ENCODE peak calls at places on chromosome 10, in six cellular contexts. K is pancreas, D is adrenal gland, E is IMR-90, H is SK-N-SH, T is ovary. P is an unnamed sample. For H3K4me1, the result is how much of the 10 kb centered on the place peaks cover.

GRCh38 chr10:101843032-101843991 is at the start of gene KCNIP2:
- DNase-seq in K (no peak), E (no peak), T (no peak), D (peak), H (peak), P (peak)

GRCh38 chr10:5545778-5546710 is 21.3 kb downstream of the CALML3 start:
- DNase-seq in H (no peak), D (no peak), K (no peak), E (peak), T (peak), P (no peak)

GRCh38 chr10:128572696-128573095 is 446.5 kb upstream of the MKI67 start:
- DNase-seq in K (no peak), T (no peak), D (no peak), E (no peak), H (no peak), P (no peak)

GRCh38 chr10:118028619-118029018 is 18.1 kb downstream of the RAB11FIP2 start:
- DNase-seq in H (no peak), E (no peak), K (no peak), D (no peak), T (no peak), P (no peak)

GRCh38 chr10:59107147-59107546 is 69.3 kb upstream of the PHYHIPL start:
- DNase-seq in D (no peak), H (no peak), E (no peak), K (no peak), T (no peak), P (no peak)

GRCh38 chr10:88735661-88736060 is 24.2 kb upstream of the LIPN start:
- DNase-seq in K (no peak), H (no peak), D (no peak), T (no peak), E (peak), P (no peak)

GRCh38 chr10:115937756-115938032 is 335.3 kb downstream of the GFRA1 start:
- DNase-seq in E (no peak), H (no peak), D (no peak), T (no peak), K (no peak), P (no peak)

GRCh38 chr10:111430070-111430469 is 353.2 kb downstream of the ADRA2A start:
- DNase-seq in H (no peak), T (no peak), D (no peak), K (no peak), E (no peak), P (no peak)

GRCh38 chr10:82282782-82283456 is 407.9 kb downstream of the NRG3 start:
- DNase-seq in E (no peak), K (no peak), T (no peak), H (no peak), D (no peak), P (no peak)

GRCh38 chr10:31320598-31321211 is 1.7 kb downstream of the ZEB1 start:
- DNase-seq in E (peak), D (peak), T (peak), K (peak), H (peak), P (peak)

GRCh38 chr10:31171402-31172120 is 139.9 kb upstream of the ZNF438 start:
- DNase-seq in K (no peak), H (no peak), T (no peak), D (no peak), E (peak), P (no peak)

GRCh38 chr10:49474901-49475300 is 64.0 kb downstream of the ERCC6 start:
- DNase-seq in K (no peak), T (no peak), H (no peak), D (no peak), E (peak), P (no peak)

GRCh38 chr10:5484205-5484604 is 15.2 kb downstream of the CALML5 start:
- DNase-seq in E (peak), K (no peak), D (no peak), H (no peak), T (no peak), P (no peak)

GRCh38 chr10:77872947-77873557 is 53.5 kb downstream of the DLG5 start:
- DNase-seq in T (no peak), E (no peak), D (peak), H (no peak), K (no peak), P (no peak)

GRCh38 chr10:95821766-95822165 is 65.8 kb downstream of the ENTPD1 start:
- DNase-seq in K (no peak), E (no peak), D (no peak), H (no peak), T (no peak), P (no peak)

GRCh38 chr10:86960003-86960862 is 1.8 kb downstream of the SNCG start:
- DNase-seq in D (peak), T (peak), E (peak), H (peak), K (no peak), P (no peak)

GRCh38 chr10:76149182-76149581 is 717.8 kb downstream of the LRMDA start:
- DNase-seq in D (no peak), T (no peak), E (no peak), H (no peak), K (no peak), P (no peak)

GRCh38 chr10:59971915-59972314 is 65.6 kb upstream of the CCDC6 start:
- DNase-seq in E (no peak), H (peak), K (peak), D (peak), T (no peak), P (no peak)

GRCh38 chr10:103578782-103579382 is 85.4 kb downstream of the NEURL1 start:
- DNase-seq in E (no peak), D (no peak), T (no peak), K (peak), H (no peak), P (no peak)

GRCh38 chr10:46236537-46236887 is 50.3 kb upstream of the ANTXRL start:
- DNase-seq in K (no peak), E (no peak), T (no peak), D (no peak), H (no peak), P (no peak)
- H3K4me3 ChIP-seq in K (no peak), E (no peak), T (no peak), D (no peak), H (no peak), P (no peak)

GRCh38 chr10:124645496-124646095 is 98.6 kb downstream of the FAM53B start:
- DNase-seq in D (no peak), K (no peak), E (no peak), H (no peak), T (no peak), P (no peak)
- H3K4me1 ChIP-seq in D (half or more), K (under half), E (under half), H (under half), T (under half), P (half or more)

GRCh38 chr10:110058215-110058614 is 50.4 kb downstream of the ADD3 start:
- DNase-seq in D (no peak), E (no peak), K (no peak), H (no peak), T (no peak), P (no peak)

GRCh38 chr10:110056822-110057221 is 49.0 kb downstream of the ADD3 start:
- DNase-seq in T (no peak), E (peak), H (no peak), K (no peak), D (no peak), P (no peak)

GRCh38 chr10:110059965-110060364 is 52.2 kb downstream of the ADD3 start:
- DNase-seq in K (no peak), H (no peak), D (no peak), E (peak), T (no peak), P (no peak)

GRCh38 chr10:110061687-110062086 is 53.9 kb downstream of the ADD3 start:
- DNase-seq in H (no peak), D (no peak), T (no peak), K (no peak), E (no peak), P (no peak)

GRCh38 chr10:110057461-110057860 is 49.7 kb downstream of the ADD3 start:
- DNase-seq in K (no peak), E (no peak), H (no peak), T (no peak), D (no peak), P (no peak)
- H3K27ac ChIP-seq in K (no peak), E (peak), H (peak), T (no peak), D (no peak), P (no peak)

DNA sequence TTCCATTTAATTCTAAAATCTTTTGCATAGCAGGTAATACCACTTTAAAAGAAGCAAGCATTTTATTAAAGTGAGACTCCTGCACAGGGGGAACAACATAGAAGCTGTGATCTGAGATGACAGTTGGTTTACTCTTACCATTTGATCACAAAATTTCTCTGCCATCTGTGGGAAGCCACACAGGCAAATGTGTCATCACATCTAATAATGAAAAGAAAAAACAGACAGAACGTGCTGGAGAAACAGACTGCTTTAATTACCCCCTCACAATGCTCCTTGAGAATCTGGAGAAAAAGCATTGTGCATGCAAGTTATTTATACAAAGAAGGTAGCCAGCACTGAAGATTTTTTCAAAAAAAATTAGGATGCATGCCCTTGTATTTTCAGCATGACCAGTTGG is 165.2 kb upstream of the PTER start:
- DNase-seq in E (no peak), K (no peak), D (no peak), H (no peak), T (no peak), P (no peak)
- H3K4me3 ChIP-seq in E (no peak), K (no peak), D (no peak), H (no peak), T (no peak), P (no peak)

GRCh38 chr10:45422207-45422606 is 48.2 kb downstream of the ALOX5 start:
- DNase-seq in E (no peak), D (no peak), H (no peak), T (no peak), K (no peak), P (no peak)

GRCh38 chr10:45419673-45420020 is 45.6 kb downstream of the ALOX5 start:
- DNase-seq in D (no peak), E (no peak), H (peak), K (no peak), T (no peak), P (no peak)

GRCh38 chr10:45418859-45419672 is 45.0 kb downstream of the ALOX5 start:
- DNase-seq in K (peak), E (peak), D (peak), H (peak), T (peak), P (peak)

GRCh38 chr10:45421231-45422097 is 47.4 kb downstream of the ALOX5 start:
- DNase-seq in H (no peak), K (no peak), E (no peak), D (no peak), T (no peak), P (no peak)

GRCh38 chr10:45420453-45421192 is 46.6 kb downstream of the ALOX5 start:
- DNase-seq in E (peak), T (peak), D (peak), K (peak), H (no peak), P (no peak)
- H3K4me1 ChIP-seq in E (under half), T (under half), D (under half), K (under half), H (under half), P (half or more)

GRCh38 chr10:69348824-69349541 is 67.7 kb downstream of the TACR2 start:
- DNase-seq in D (peak), T (no peak), K (no peak), E (peak), H (peak), P (no peak)
- H3K27ac ChIP-seq in D (no peak), T (no peak), K (no peak), E (no peak), H (peak), P (peak)

DNA sequence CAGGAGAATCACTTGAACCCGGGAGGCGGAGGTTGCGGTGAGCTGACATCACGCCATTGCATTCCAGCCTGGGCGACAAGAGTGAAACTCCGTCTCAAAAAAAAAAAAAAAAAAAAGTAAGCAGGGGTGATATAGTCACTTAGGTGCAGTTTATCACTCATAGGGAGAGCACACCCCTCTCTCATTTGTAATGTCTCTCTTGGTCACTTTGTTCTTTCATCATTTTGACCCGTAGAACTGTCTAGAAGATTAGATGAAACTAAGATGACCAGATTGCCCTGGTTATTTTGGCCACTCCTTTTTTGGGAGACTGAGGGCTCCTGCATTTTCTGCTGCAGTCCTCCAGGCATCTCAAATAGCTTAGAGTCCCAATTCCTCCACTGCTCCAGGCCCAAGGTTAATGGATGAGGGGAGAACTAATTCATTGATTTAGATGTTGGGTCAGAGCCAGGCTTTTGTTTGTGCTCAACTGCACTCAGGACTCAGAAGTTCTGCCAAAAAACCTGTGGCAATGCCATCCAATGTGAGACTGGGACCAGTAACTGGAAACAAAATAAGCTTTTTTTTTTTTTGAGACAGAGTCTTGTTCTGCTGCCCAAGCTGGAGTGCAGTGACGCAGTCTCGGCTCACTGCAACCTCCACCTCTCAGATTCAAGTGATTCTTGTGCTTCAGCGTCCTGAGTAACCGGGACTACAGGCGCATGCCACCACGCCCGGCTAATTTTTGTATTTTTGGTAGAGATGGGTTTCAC is 49.9 kb upstream of the CAMK1D start:
- DNase-seq in D (peak), E (no peak), T (no peak), K (peak), H (no peak), P (no peak)
- H3K4me3 ChIP-seq in D (no peak), E (no peak), T (no peak), K (no peak), H (no peak), P (no peak)

DNA sequence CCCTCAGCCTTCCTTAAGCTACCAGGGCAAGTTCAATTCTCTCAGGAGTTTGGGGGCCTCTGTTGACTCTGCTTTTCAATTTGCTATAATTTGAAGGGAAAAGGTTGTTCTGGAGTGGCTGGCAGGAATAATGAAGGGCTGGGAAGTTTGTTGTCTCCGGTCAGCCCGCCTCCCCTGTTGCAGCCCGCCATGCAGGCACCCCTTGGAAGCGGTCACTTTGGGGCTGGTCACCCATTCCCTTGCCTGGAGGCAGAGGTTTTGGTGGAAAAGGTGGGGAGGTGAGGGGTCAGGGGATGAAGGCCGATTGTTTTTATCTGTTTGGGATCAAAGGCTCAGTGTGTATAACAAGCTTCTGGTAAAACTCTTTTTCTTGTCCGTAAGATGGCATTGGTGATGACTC is 79.1 kb downstream of the GRK5 start:
- DNase-seq in E (no peak), K (no peak), D (no peak), H (no peak), T (no peak), P (no peak)
- H3K4me1 ChIP-seq in E (under half), K (under half), D (under half), H (under half), T (half or more), P (half or more)

DNA sequence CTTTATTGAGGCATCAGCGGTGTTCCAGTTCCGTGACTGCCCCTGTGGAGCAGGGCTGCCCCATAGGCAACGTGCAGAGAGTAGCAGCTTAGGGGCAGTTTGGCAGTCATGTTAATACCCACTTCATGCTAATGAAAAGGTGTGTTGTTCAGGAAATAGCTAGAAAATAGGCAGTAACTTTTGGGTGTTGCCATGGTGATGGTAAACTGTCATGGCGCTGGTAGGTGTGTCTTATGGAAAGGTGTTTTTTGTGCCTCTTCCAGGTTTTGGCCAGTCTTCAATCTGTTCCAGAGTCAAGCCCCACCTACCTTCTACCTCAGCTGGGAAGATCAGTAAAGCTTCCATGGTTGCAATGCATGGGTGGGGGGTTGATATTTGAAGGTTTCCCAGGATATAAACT is 36.3 kb upstream of the MINDY3 start:
- DNase-seq in E (no peak), K (no peak), H (no peak), D (no peak), T (no peak), P (no peak)
- H3K27ac ChIP-seq in E (no peak), K (no peak), H (no peak), D (no peak), T (no peak), P (no peak)